ENCODE peak calls at places on chromosomes 11 and 22, in ten cellular contexts. One of them, this sample, is unnamed.

GRCh38 chr22:29268511-29269229 is 602 bp downstream of the EWSR1 start:
- DNase-seq in activated CD4-positive, alpha-beta T cell treated with anti-CD3 and anti-CD28 coated beads, Interleukin-2, amount 50 U/mL, for 24 hours: peak
- DNase-seq in OCI-M1: peak
- DNase-seq in ACHN: peak
- DNase-seq in amniotic stem cell: peak
- DNase-seq in CD8-positive, alpha-beta T cell: peak
- DNase-seq in dorsolateral prefrontal cortex: peak
- DNase-seq in lower leg skin: peak
- DNase-seq in activated CD8-positive, alpha-beta memory T cell treated with anti-CD3 and anti-CD28 coated beads for 24 hours: peak
- DNase-seq in kidney tubule cell: peak
- DNase-seq in this sample: peak

GRCh38 chr11:73570415-73571114 is 27.3 kb downstream of the FAM168A start:
- DNase-seq in lower leg skin: no peak
- DNase-seq in activated CD4-positive, alpha-beta T cell treated with anti-CD3 and anti-CD28 coated beads, Interleukin-2, amount 50 U/mL, for 24 hours: no peak
- DNase-seq in OCI-M1: no peak
- DNase-seq in ACHN: peak
- DNase-seq in kidney tubule cell: peak
- DNase-seq in activated CD8-positive, alpha-beta memory T cell treated with anti-CD3 and anti-CD28 coated beads for 24 hours: no peak
- DNase-seq in amniotic stem cell: peak
- DNase-seq in dorsolateral prefrontal cortex: no peak
- DNase-seq in CD8-positive, alpha-beta T cell: no peak
- DNase-seq in this sample: no peak

GRCh38 chr11:100515087-100515486 is 172.0 kb upstream of the ARHGAP42 start:
- DNase-seq in activated CD8-positive, alpha-beta memory T cell treated with anti-CD3 and anti-CD28 coated beads for 24 hours: no peak
- DNase-seq in dorsolateral prefrontal cortex: no peak
- DNase-seq in CD8-positive, alpha-beta T cell: no peak
- DNase-seq in amniotic stem cell: no peak
- DNase-seq in activated CD4-positive, alpha-beta T cell treated with anti-CD3 and anti-CD28 coated beads, Interleukin-2, amount 50 U/mL, for 24 hours: no peak
- DNase-seq in kidney tubule cell: peak
- DNase-seq in lower leg skin: no peak
- DNase-seq in OCI-M1: no peak
- DNase-seq in ACHN: peak
- DNase-seq in this sample: no peak

GRCh38 chr11:88979641-88980040 is 86.1 kb downstream of the GRM5 start:
- DNase-seq in ACHN: peak
- DNase-seq in dorsolateral prefrontal cortex: no peak
- DNase-seq in amniotic stem cell: peak
- DNase-seq in CD8-positive, alpha-beta T cell: no peak
- DNase-seq in activated CD8-positive, alpha-beta memory T cell treated with anti-CD3 and anti-CD28 coated beads for 24 hours: no peak
- DNase-seq in kidney tubule cell: peak
- DNase-seq in activated CD4-positive, alpha-beta T cell treated with anti-CD3 and anti-CD28 coated beads, Interleukin-2, amount 50 U/mL, for 24 hours: no peak
- DNase-seq in lower leg skin: no peak
- DNase-seq in OCI-M1: no peak
- DNase-seq in this sample: no peak

GRCh38 chr11:17257200-17257599 is 19.3 kb upstream of the NUCB2 start:
- DNase-seq in ACHN: no peak
- DNase-seq in dorsolateral prefrontal cortex: no peak
- DNase-seq in lower leg skin: no peak
- DNase-seq in OCI-M1: peak
- DNase-seq in kidney tubule cell: no peak
- DNase-seq in activated CD4-positive, alpha-beta T cell treated with anti-CD3 and anti-CD28 coated beads, Interleukin-2, amount 50 U/mL, for 24 hours: no peak
- DNase-seq in CD8-positive, alpha-beta T cell: no peak
- DNase-seq in activated CD8-positive, alpha-beta memory T cell treated with anti-CD3 and anti-CD28 coated beads for 24 hours: no peak
- DNase-seq in amniotic stem cell: no peak
- DNase-seq in this sample: no peak

GRCh38 chr11:12103411-12104225 is 6.8 kb upstream of the MICAL2 start:
- DNase-seq in activated CD4-positive, alpha-beta T cell treated with anti-CD3 and anti-CD28 coated beads, Interleukin-2, amount 50 U/mL, for 24 hours: no peak
- DNase-seq in ACHN: no peak
- DNase-seq in OCI-M1: no peak
- DNase-seq in CD8-positive, alpha-beta T cell: no peak
- DNase-seq in dorsolateral prefrontal cortex: no peak
- DNase-seq in amniotic stem cell: no peak
- DNase-seq in kidney tubule cell: peak
- DNase-seq in activated CD8-positive, alpha-beta memory T cell treated with anti-CD3 and anti-CD28 coated beads for 24 hours: no peak
- DNase-seq in lower leg skin: peak
- DNase-seq in this sample: peak

GRCh38 chr22:31082606-31083376 is 1.7 kb downstream of the SMTN start:
- DNase-seq in activated CD4-positive, alpha-beta T cell treated with anti-CD3 and anti-CD28 coated beads, Interleukin-2, amount 50 U/mL, for 24 hours: peak
- DNase-seq in dorsolateral prefrontal cortex: no peak
- DNase-seq in ACHN: peak
- DNase-seq in kidney tubule cell: peak
- DNase-seq in lower leg skin: peak
- DNase-seq in OCI-M1: peak
- DNase-seq in CD8-positive, alpha-beta T cell: peak
- DNase-seq in amniotic stem cell: peak
- DNase-seq in activated CD8-positive, alpha-beta memory T cell treated with anti-CD3 and anti-CD28 coated beads for 24 hours: peak
- DNase-seq in this sample: peak

GRCh38 chr11:33291004-33291777 is 34.0 kb downstream of the HIPK3 start:
- DNase-seq in kidney tubule cell: no peak
- DNase-seq in ACHN: peak
- DNase-seq in lower leg skin: no peak
- DNase-seq in activated CD4-positive, alpha-beta T cell treated with anti-CD3 and anti-CD28 coated beads, Interleukin-2, amount 50 U/mL, for 24 hours: no peak
- DNase-seq in dorsolateral prefrontal cortex: no peak
- DNase-seq in OCI-M1: no peak
- DNase-seq in amniotic stem cell: no peak
- DNase-seq in activated CD8-positive, alpha-beta memory T cell treated with anti-CD3 and anti-CD28 coated beads for 24 hours: no peak
- DNase-seq in CD8-positive, alpha-beta T cell: no peak
- DNase-seq in this sample: no peak

GRCh38 chr11:63909621-63910506 is 7.1 kb downstream of the RCOR2 start:
- DNase-seq in dorsolateral prefrontal cortex: no peak
- DNase-seq in activated CD4-positive, alpha-beta T cell treated with anti-CD3 and anti-CD28 coated beads, Interleukin-2, amount 50 U/mL, for 24 hours: no peak
- DNase-seq in CD8-positive, alpha-beta T cell: no peak
- DNase-seq in lower leg skin: no peak
- DNase-seq in activated CD8-positive, alpha-beta memory T cell treated with anti-CD3 and anti-CD28 coated beads for 24 hours: no peak
- DNase-seq in OCI-M1: no peak
- DNase-seq in kidney tubule cell: no peak
- DNase-seq in ACHN: no peak
- DNase-seq in amniotic stem cell: no peak
- DNase-seq in this sample: no peak

GRCh38 chr11:34218067-34218466 is 112.6 kb downstream of the NAT10 start:
- DNase-seq in lower leg skin: no peak
- DNase-seq in dorsolateral prefrontal cortex: no peak
- DNase-seq in activated CD4-positive, alpha-beta T cell treated with anti-CD3 and anti-CD28 coated beads, Interleukin-2, amount 50 U/mL, for 24 hours: no peak
- DNase-seq in CD8-positive, alpha-beta T cell: no peak
- DNase-seq in OCI-M1: no peak
- DNase-seq in activated CD8-positive, alpha-beta memory T cell treated with anti-CD3 and anti-CD28 coated beads for 24 hours: no peak
- DNase-seq in ACHN: no peak
- DNase-seq in amniotic stem cell: no peak
- DNase-seq in kidney tubule cell: no peak
- DNase-seq in this sample: no peak

GRCh38 chr11:79377399-79377798 is 63.4 kb downstream of the TENM4 start:
- DNase-seq in OCI-M1: no peak
- DNase-seq in ACHN: no peak
- DNase-seq in activated CD4-positive, alpha-beta T cell treated with anti-CD3 and anti-CD28 coated beads, Interleukin-2, amount 50 U/mL, for 24 hours: no peak
- DNase-seq in dorsolateral prefrontal cortex: no peak
- DNase-seq in activated CD8-positive, alpha-beta memory T cell treated with anti-CD3 and anti-CD28 coated beads for 24 hours: no peak
- DNase-seq in kidney tubule cell: no peak
- DNase-seq in CD8-positive, alpha-beta T cell: no peak
- DNase-seq in amniotic stem cell: no peak
- DNase-seq in lower leg skin: no peak
- DNase-seq in this sample: no peak

GRCh38 chr11:115739878-115740277 is 235.7 kb upstream of the CADM1 start:
- DNase-seq in activated CD4-positive, alpha-beta T cell treated with anti-CD3 and anti-CD28 coated beads, Interleukin-2, amount 50 U/mL, for 24 hours: no peak
- DNase-seq in kidney tubule cell: no peak
- DNase-seq in amniotic stem cell: no peak
- DNase-seq in ACHN: no peak
- DNase-seq in OCI-M1: no peak
- DNase-seq in activated CD8-positive, alpha-beta memory T cell treated with anti-CD3 and anti-CD28 coated beads for 24 hours: no peak
- DNase-seq in CD8-positive, alpha-beta T cell: no peak
- DNase-seq in dorsolateral prefrontal cortex: no peak
- DNase-seq in lower leg skin: no peak
- DNase-seq in this sample: peak

GRCh38 chr11:94128171-94128745 is 383 bp upstream of the PANX1 start:
- DNase-seq in activated CD4-positive, alpha-beta T cell treated with anti-CD3 and anti-CD28 coated beads, Interleukin-2, amount 50 U/mL, for 24 hours: no peak
- DNase-seq in lower leg skin: peak
- DNase-seq in dorsolateral prefrontal cortex: no peak
- DNase-seq in CD8-positive, alpha-beta T cell: peak
- DNase-seq in OCI-M1: no peak
- DNase-seq in ACHN: no peak
- DNase-seq in kidney tubule cell: no peak
- DNase-seq in activated CD8-positive, alpha-beta memory T cell treated with anti-CD3 and anti-CD28 coated beads for 24 hours: no peak
- DNase-seq in amniotic stem cell: no peak
- DNase-seq in this sample: no peak

GRCh38 chr11:75079546-75079945 is 17.1 kb downstream of the OR2AT4 start:
- DNase-seq in ACHN: no peak
- DNase-seq in activated CD8-positive, alpha-beta memory T cell treated with anti-CD3 and anti-CD28 coated beads for 24 hours: no peak
- DNase-seq in OCI-M1: no peak
- DNase-seq in amniotic stem cell: no peak
- DNase-seq in dorsolateral prefrontal cortex: no peak
- DNase-seq in CD8-positive, alpha-beta T cell: no peak
- DNase-seq in lower leg skin: no peak
- DNase-seq in activated CD4-positive, alpha-beta T cell treated with anti-CD3 and anti-CD28 coated beads, Interleukin-2, amount 50 U/mL, for 24 hours: no peak
- DNase-seq in kidney tubule cell: no peak
- DNase-seq in this sample: no peak

This sample was measured in testis.